ENCODE peak calls at places on chromosomes 5 and 9, in seven cellular contexts. H is Panc1, Q is upper lobe of right lung, L is GM12864, M is NAMALWA, O is RCC 7860, V is breast epithelium. K is an unnamed sample.

GRCh38 chr5:140083650-140084049 is 30.3 kb upstream of the PURA start:
- DNase-seq in V (no peak), L (no peak), M (no peak), O (no peak), H (no peak), Q (no peak), K (no peak)

GRCh38 chr5:159459951-159460538 is 129.8 kb upstream of the IL12B start:
- DNase-seq in O (no peak), H (no peak), M (peak; percentile 7), Q (no peak), V (no peak), L (no peak), K (no peak)

GRCh38 chr5:61534481-61535267 is 202.6 kb downstream of the ZSWIM6 start:
- DNase-seq in Q (no peak), H (no peak), V (no peak), O (no peak), L (peak; percentile 48), M (no peak), K (no peak)

GRCh38 chr5:10352404-10353240 is 873 bp upstream of the MARCHF6 start:
- DNase-seq in V (no peak), M (peak; percentile 84), O (no peak), L (peak; percentile 48), H (no peak), Q (no peak), K (no peak)

GRCh38 chr5:96629774-96630173 is 32.4 kb upstream of the CAST start:
- DNase-seq in H (peak; percentile 54), Q (no peak), M (no peak), L (no peak), V (peak; percentile 66), O (peak; percentile 23), K (no peak)

GRCh38 chr9:4222357-4222756 is 77.5 kb downstream of the GLIS3 start:
- DNase-seq in L (no peak), M (no peak), H (no peak), Q (no peak), O (no peak), V (no peak), K (no peak)

GRCh38 chr9:93671030-93671358 is 94.6 kb downstream of the PHF2 start:
- DNase-seq in Q (no peak), V (peak; percentile 7), H (no peak), L (no peak), O (no peak), M (no peak), K (no peak)

GRCh38 chr5:67160985-67161384 is 35.6 kb downstream of the CD180 start:
- DNase-seq in V (peak; percentile 87), L (no peak), O (no peak), M (no peak), H (peak; percentile 24), Q (no peak), K (no peak)

GRCh38 chr5:12292610-12293204 is 388.5 kb upstream of the CTNND2 start:
- DNase-seq in O (no peak), L (no peak), H (no peak), Q (no peak), V (no peak), M (peak; percentile 63), K (no peak)

GRCh38 chr9:129885670-129886106 is 50.4 kb downstream of the USP20 start:
- DNase-seq in M (peak; percentile 90), L (no peak), O (peak; percentile 80), V (peak; percentile 86), H (peak; percentile 24), Q (peak; percentile 97), K (peak; percentile 97)